ENCODE peak calls at places on chromosomes 4 and X, in nine cellular contexts. K is cardiac muscle cell; D is activated T-cell treated with anti-CD3 and anti-CD28 coated beads, Interleukin-2, amount 50 U/mL, for 24 hours; T is NCI-H2107; N is amygdala; C is skeletal muscle cell; J is GM12865; I is NCI-H187; F is dorsolateral prefrontal cortex. Y is an unnamed sample.

GRCh38 chr4:48570646-48571220 is 80.7 kb downstream of the ZAR1 start:
- DNase-seq in K (no peak), D (no peak), T (no peak), N (no peak), C (peak; percentile 36), J (no peak), I (no peak), F (no peak), Y (no peak)

GRCh38 chrX:9355739-9356138 is 109.1 kb upstream of the TBL1X start:
- DNase-seq in K (no peak), D (no peak), T (no peak), N (no peak), C (no peak), J (no peak), I (no peak), F (no peak), Y (no peak)

GRCh38 chrX:54208531-54208930 is 25.5 kb upstream of the FAM120C start:
- DNase-seq in K (no peak), D (no peak), T (no peak), N (no peak), C (peak; percentile 48), J (no peak), I (no peak), F (no peak), Y (no peak)

GRCh38 chr4:101977096-101977495 is 186.6 kb downstream of the BANK1 start:
- DNase-seq in K (no peak), D (no peak), T (no peak), N (no peak), C (peak; percentile 97), J (no peak), I (no peak), F (no peak), Y (no peak)

GRCh38 chr4:160143574-160143973 is 1040.7 kb downstream of the RAPGEF2 start:
- DNase-seq in K (no peak), D (no peak), T (no peak), N (no peak), C (no peak), J (no peak), I (no peak), F (no peak), Y (no peak)

GRCh38 chrX:120242807-120243206 is 7.8 kb upstream of the ZBTB33 start:
- DNase-seq in K (no peak), D (no peak), T (no peak), N (no peak), C (no peak), J (no peak), I (no peak), F (no peak), Y (no peak)

GRCh38 chr4:110793890-110794588 is 171.2 kb upstream of the PITX2 start:
- DNase-seq in K (no peak), D (no peak), T (no peak), N (no peak), C (no peak), J (peak; percentile 2), I (no peak), F (no peak), Y (no peak)

GRCh38 chrX:69229436-69229835 is 64.2 kb upstream of the PJA1 start:
- DNase-seq in K (no peak), D (no peak), T (no peak), N (no peak), C (peak; percentile 26), J (no peak), I (no peak), F (no peak), Y (no peak)

GRCh38 chr4:12716896-12717295 is 767.2 kb downstream of the RAB28 start:
- DNase-seq in K (no peak), D (no peak), T (no peak), N (no peak), C (no peak), J (no peak), I (no peak), F (no peak), Y (no peak)

GRCh38 chrX:109890300-109890699 is 112.6 kb upstream of the TMEM164 start:
- DNase-seq in K (no peak), D (no peak), T (no peak), N (no peak), C (no peak), J (no peak), I (no peak), F (no peak), Y (no peak)

GRCh38 chr4:134388351-134388750 is 186.8 kb upstream of the PABPC4L start:
- DNase-seq in K (peak; percentile 25), D (no peak), T (no peak), N (no peak), C (no peak), J (no peak), I (no peak), F (no peak), Y (no peak)

GRCh38 chr4:166594326-166594946 is 639.9 kb downstream of the SPOCK3 start:
- DNase-seq in K (peak; percentile 77), D (no peak), T (no peak), N (no peak), C (peak; percentile 30), J (peak; percentile 74), I (no peak), F (no peak), Y (peak; percentile 23)

GRCh38 chrX:110157444-110157843 is 154.5 kb downstream of the TMEM164 start:
- DNase-seq in K (no peak), D (no peak), T (no peak), N (no peak), C (no peak), J (no peak), I (no peak), F (no peak), Y (no peak)

GRCh38 chr4:180407273-180407885 is 1835.8 kb upstream of the TENM3 start:
- DNase-seq in K (no peak), D (no peak), T (no peak), N (no peak), C (no peak), J (peak; percentile 20), I (no peak), F (no peak), Y (no peak)

GRCh38 chrX:105488731-105489130 is 268.2 kb upstream of the TEX13A start:
- DNase-seq in K (no peak), D (no peak), T (no peak), N (no peak), C (peak; percentile 19), J (no peak), I (no peak), F (no peak), Y (no peak)

GRCh38 chr4:73045894-73046293 is 23.6 kb downstream of the COX18 start:
- DNase-seq in K (no peak), D (no peak), T (no peak), N (no peak), C (no peak), J (no peak), I (no peak), F (no peak), Y (no peak)

GRCh38 chr4:3342182-3342854 is 49.5 kb downstream of the RGS12 start:
- DNase-seq in K (no peak), D (no peak), T (no peak), N (no peak), C (peak; percentile 47), J (no peak), I (no peak), F (no peak), Y (no peak)

GRCh38 chr4:7394184-7394575 is 40.5 kb downstream of the PSAPL1 start:
- DNase-seq in K (no peak), D (no peak), T (no peak), N (no peak), C (no peak), J (no peak), I (no peak), F (no peak), Y (no peak)

GRCh38 chrX:150127216-150127615 is 188.9 kb upstream of the EOLA2 start:
- DNase-seq in K (no peak), D (no peak), T (no peak), N (no peak), C (no peak), J (no peak), I (no peak), F (no peak), Y (no peak)

GRCh38 chrX:54494970-54495813 is 842 bp downstream of the FGD1 start:
- DNase-seq in K (peak; percentile 34), D (no peak), T (no peak), N (peak; percentile 10), C (no peak), J (no peak), I (no peak), F (no peak), Y (no peak)

GRCh38 chr4:104589264-104589868 is 94.7 kb upstream of the CXXC4 start:
- DNase-seq in K (no peak), D (no peak), T (no peak), N (no peak), C (no peak), J (no peak), I (no peak), F (no peak), Y (no peak)

GRCh38 chr4:4413806-4414205 is 26.9 kb downstream of the NSG1 start:
- DNase-seq in K (no peak), D (no peak), T (no peak), N (no peak), C (no peak), J (no peak), I (no peak), F (no peak), Y (no peak)

GRCh38 chr4:8917868-8918783 is 46.5 kb upstream of the HMX1 start:
- DNase-seq in K (peak; percentile 70), D (peak; percentile 80), T (no peak), N (peak; percentile 77), C (no peak), J (peak; percentile 52), I (no peak), F (peak; percentile 70), Y (peak; percentile 82)

GRCh38 chr4:6492027-6492590 is 19.7 kb upstream of the PPP2R2C start:
- DNase-seq in K (no peak), D (no peak), T (no peak), N (no peak), C (no peak), J (no peak), I (no peak), F (no peak), Y (no peak)

GRCh38 chr4:159946983-159947645 is 844.2 kb downstream of the RAPGEF2 start:
- DNase-seq in K (peak; percentile 72), D (no peak), T (no peak), N (no peak), C (peak; percentile 24), J (peak; percentile 68), I (no peak), F (no peak), Y (peak; percentile 41)

GRCh38 chrX:129823523-129823922 is 20.2 kb downstream of the ZDHHC9 start:
- DNase-seq in K (no peak), D (no peak), T (no peak), N (no peak), C (no peak), J (peak; percentile 29), I (no peak), F (no peak), Y (no peak)

GRCh38 chrX:115259238-115259875 is 25.5 kb upstream of the LRCH2 start:
- DNase-seq in K (peak; percentile 4), D (no peak), T (no peak), N (no peak), C (no peak), J (no peak), I (no peak), F (no peak), Y (no peak)

GRCh38 chrX:1401611-1402430 is 9.9 kb upstream of the SLC25A6 start:
- DNase-seq in K (no peak), D (peak; percentile 30), T (no peak), N (no peak), C (no peak), J (no peak), I (no peak), F (peak; percentile 19), Y (no peak)

GRCh38 chrX:74492720-74493201 is 71.5 kb downstream of the SLC16A2 start:
- DNase-seq in K (peak; percentile 27), D (peak; percentile 47), T (no peak), N (no peak), C (no peak), J (peak; percentile 32), I (no peak), F (no peak), Y (no peak)

GRCh38 chr4:15779336-15779735 is 1.2 kb downstream of the CD38 start:
- DNase-seq in K (peak; percentile 64), D (no peak), T (no peak), N (peak; percentile 37), C (no peak), J (no peak), I (no peak), F (no peak), Y (no peak)

GRCh38 chr4:142614621-142615323 is 231.3 kb downstream of the INPP4B start:
- DNase-seq in K (no peak), D (no peak), T (no peak), N (no peak), C (no peak), J (no peak), I (no peak), F (no peak), Y (no peak)